ENCODE peak calls at places on chromosomes 13 and 19, in ten cellular contexts. N, J, G, B, L, E, T, M, D and F are unnamed samples.

GRCh38 chr19:46609511-46610412 is 8.6 kb downstream of the CALM3 start:
- DNase-seq in N (peak), J (peak), G (no peak), B (peak), L (no peak), E (no peak), T (no peak), M (no peak), D (no peak), F (no peak)

GRCh38 chr19:8610041-8610927 is at the start of gene ADAMTS10:
- DNase-seq in N (peak), J (no peak), G (peak), B (peak), L (no peak), E (no peak), T (peak), M (no peak), D (no peak), F (no peak)

GRCh38 chr13:110907951-110908898 is 6.6 kb downstream of the ANKRD10 start:
- DNase-seq in N (no peak), J (no peak), G (no peak), B (no peak), L (peak), E (no peak), T (peak), M (peak), D (no peak), F (peak)

GRCh38 chr19:18866800-18867123 is 29.2 kb downstream of the CERS1 start:
- DNase-seq in N (no peak), J (no peak), G (no peak), B (no peak), L (no peak), E (no peak), T (no peak), M (no peak), D (no peak), F (no peak)

GRCh38 chr19:35142531-35143230 is 374 bp upstream of the FXYD7 start:
- DNase-seq in N (peak), J (peak), G (no peak), B (no peak), L (peak), E (no peak), T (no peak), M (peak), D (peak), F (no peak)

GRCh38 chr19:40139533-40140287 is 49.0 kb upstream of the ZNF780A start:
- DNase-seq in N (no peak), J (no peak), G (peak), B (no peak), L (no peak), E (no peak), T (peak), M (peak), D (no peak), F (peak)

GRCh38 chr13:95002126-95002525 is 289.8 kb upstream of the SOX21 start:
- DNase-seq in N (no peak), J (no peak), G (no peak), B (no peak), L (no peak), E (no peak), T (no peak), M (no peak), D (no peak), F (no peak)

GRCh38 chr13:34124912-34125311 is 307.0 kb downstream of the RFC3 start:
- DNase-seq in N (no peak), J (no peak), G (no peak), B (no peak), L (no peak), E (no peak), T (no peak), M (no peak), D (no peak), F (no peak)

GRCh38 chr13:114199961-114200672 is 21.1 kb downstream of the CFAP97D2 start:
- DNase-seq in N (no peak), J (no peak), G (no peak), B (no peak), L (no peak), E (no peak), T (no peak), M (no peak), D (no peak), F (no peak)

GRCh38 chr13:113647351-113648217 is 10.4 kb downstream of the ATP4B start:
- DNase-seq in N (peak), J (no peak), G (peak), B (peak), L (peak), E (peak), T (no peak), M (peak), D (no peak), F (peak)

GRCh38 chr19:8138201-8138600 is 11.2 kb downstream of the FBN3 start:
- DNase-seq in N (no peak), J (no peak), G (no peak), B (no peak), L (no peak), E (no peak), T (no peak), M (no peak), D (no peak), F (no peak)

GRCh38 chr19:58572026-58572817 is 913 bp downstream of the MZF1 start:
- DNase-seq in N (peak), J (no peak), G (no peak), B (no peak), L (no peak), E (peak), T (no peak), M (no peak), D (no peak), F (no peak)

GRCh38 chr13:35164324-35164932 is 222.4 kb downstream of the NBEA start:
- DNase-seq in N (no peak), J (no peak), G (no peak), B (no peak), L (no peak), E (no peak), T (peak), M (peak), D (no peak), F (no peak)

GRCh38 chr19:43747557-43748204 is 7.1 kb downstream of the SMG9 start:
- DNase-seq in N (no peak), J (no peak), G (no peak), B (no peak), L (no peak), E (no peak), T (no peak), M (no peak), D (no peak), F (no peak)

GRCh38 chr19:17070421-17070820 is 4.8 kb downstream of the HAUS8 start:
- DNase-seq in N (no peak), J (no peak), G (no peak), B (no peak), L (no peak), E (no peak), T (no peak), M (no peak), D (no peak), F (no peak)

GRCh38 chr19:45676851-45677263 is 8.8 kb downstream of the GIPR start:
- DNase-seq in N (no peak), J (peak), G (no peak), B (no peak), L (no peak), E (no peak), T (no peak), M (no peak), D (peak), F (no peak)

GRCh38 chr19:44356383-44357111 is at the start of gene ZNF112:
- DNase-seq in N (peak), J (peak), G (peak), B (peak), L (peak), E (peak), T (peak), M (peak), D (no peak), F (peak)

GRCh38 chr13:110266983-110267382 is 40.0 kb downstream of the COL4A1 start:
- DNase-seq in N (no peak), J (no peak), G (no peak), B (no peak), L (no peak), E (no peak), T (no peak), M (peak), D (no peak), F (no peak)

GRCh38 chr19:50558039-50558438 is 10.2 kb downstream of the LRRC4B start:
- DNase-seq in N (no peak), J (no peak), G (no peak), B (no peak), L (no peak), E (no peak), T (no peak), M (no peak), D (no peak), F (no peak)

GRCh38 chr13:46797468-46798237 is 692 bp upstream of the ESD start:
- DNase-seq in N (no peak), J (no peak), G (no peak), B (peak), L (peak), E (no peak), T (peak), M (no peak), D (no peak), F (no peak)

GRCh38 chr13:77696006-77696862 is 1.3 kb upstream of the SLAIN1 start:
- DNase-seq in N (no peak), J (no peak), G (no peak), B (no peak), L (no peak), E (no peak), T (no peak), M (peak), D (no peak), F (no peak)

GRCh38 chr13:40916207-40916998 is 102.7 kb downstream of the ELF1 start:
- DNase-seq in N (no peak), J (no peak), G (no peak), B (no peak), L (no peak), E (no peak), T (peak), M (no peak), D (no peak), F (no peak)

GRCh38 chr19:4730740-4731171 is 7.1 kb upstream of the DPP9 start:
- DNase-seq in N (no peak), J (peak), G (no peak), B (no peak), L (no peak), E (no peak), T (no peak), M (peak), D (no peak), F (no peak)

GRCh38 chr13:112897956-112898785 is 70.8 kb upstream of the MCF2L start:
- DNase-seq in N (peak), J (no peak), G (no peak), B (peak), L (no peak), E (peak), T (no peak), M (no peak), D (no peak), F (no peak)

GRCh38 chr13:30862707-30863106 is 43.4 kb upstream of the MEDAG start:
- DNase-seq in N (peak), J (no peak), G (no peak), B (no peak), L (peak), E (no peak), T (no peak), M (no peak), D (no peak), F (no peak)

GRCh38 chr19:8517551-8518442 is 3.8 kb upstream of the ZNF414 start:
- DNase-seq in N (no peak), J (peak), G (peak), B (no peak), L (no peak), E (no peak), T (no peak), M (no peak), D (no peak), F (no peak)

GRCh38 chr19:18780081-18780480 is 11.0 kb downstream of the COMP start:
- DNase-seq in N (no peak), J (no peak), G (no peak), B (no peak), L (no peak), E (no peak), T (no peak), M (no peak), D (no peak), F (no peak)

GRCh38 chr19:14369399-14370168 is 11.7 kb upstream of the ADGRE5 start:
- DNase-seq in N (no peak), J (peak), G (no peak), B (no peak), L (no peak), E (no peak), T (peak), M (no peak), D (no peak), F (no peak)
- TF ChIP-seq POLR2A in N (no peak), J (no peak), G (no peak), B (no peak), L (no peak), E (no peak), T (no peak), M (no peak), D (no peak), F (no peak)

DNA sequence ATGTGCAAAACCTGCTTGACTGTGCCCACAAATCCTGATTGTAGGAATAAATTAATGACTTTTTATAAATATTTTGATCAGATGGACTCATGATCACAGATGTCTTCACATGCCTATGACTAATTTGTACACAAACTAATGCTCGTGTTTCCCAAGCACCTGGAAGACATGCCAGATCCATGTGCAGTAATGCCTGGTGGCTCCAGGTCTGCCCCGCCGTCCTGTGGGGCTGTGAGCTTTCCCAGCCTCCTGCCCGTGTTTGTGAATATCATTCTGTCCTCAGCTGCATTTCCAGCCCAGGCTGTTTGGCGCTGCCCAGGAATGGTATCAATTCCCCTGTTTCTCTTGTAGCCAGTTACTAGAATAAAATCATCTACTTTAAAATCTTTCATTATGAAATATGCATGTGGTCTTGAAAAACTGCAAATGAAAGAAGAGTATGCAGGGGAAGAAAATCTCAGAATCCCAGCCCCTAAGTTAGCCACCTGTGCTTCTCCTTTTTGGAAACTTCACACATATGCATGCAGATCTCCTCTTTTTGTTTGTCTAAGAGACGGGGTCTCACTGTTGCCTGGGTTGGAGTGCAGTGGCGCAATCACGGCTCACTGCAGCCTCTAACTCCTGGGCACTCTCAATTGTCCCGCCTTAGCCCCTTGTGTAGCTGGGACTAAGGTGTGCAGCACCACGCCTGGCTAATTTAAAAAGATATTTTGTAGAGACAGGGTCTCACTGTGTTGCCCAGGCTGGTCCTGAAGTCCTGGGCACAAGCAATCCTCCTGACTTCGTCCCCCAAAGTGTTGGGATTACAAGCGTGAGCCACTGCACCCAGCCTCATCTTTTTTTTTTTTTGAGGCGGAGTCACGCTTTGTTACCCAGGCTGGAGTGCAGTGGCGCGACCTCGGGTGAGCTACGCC is 6.2 kb downstream of the RPL28 start:
- DNase-seq in N (no peak), J (no peak), G (no peak), B (no peak), L (no peak), E (no peak), T (peak), M (no peak), D (no peak), F (no peak)
- TF ChIP-seq POLR2A in N (no peak), J (no peak), G (no peak), B (no peak), L (no peak), E (no peak), T (peak), M (no peak), D (peak), F (no peak)

GRCh38 chr19:48757741-48758144 is 2.4 kb downstream of the FGF21 start:
- DNase-seq in N (no peak), J (no peak), G (no peak), B (no peak), L (no peak), E (no peak), T (no peak), M (no peak), D (no peak), F (no peak)
- TF ChIP-seq POLR2A in N (no peak), J (no peak), G (no peak), B (no peak), L (no peak), E (no peak), T (no peak), M (no peak), D (no peak), F (no peak)

GRCh38 chr19:1163934-1164683 is 10.0 kb downstream of the SBNO2 start:
- DNase-seq in N (no peak), J (no peak), G (no peak), B (peak), L (no peak), E (no peak), T (no peak), M (no peak), D (no peak), F (no peak)

GRCh38 chr19:1163283-1163933 is 10.7 kb downstream of the SBNO2 start:
- DNase-seq in N (peak), J (no peak), G (no peak), B (peak), L (no peak), E (no peak), T (no peak), M (no peak), D (no peak), F (no peak)

GRCh38 chr19:1159864-1160595 is 14.0 kb downstream of the SBNO2 start:
- DNase-seq in N (no peak), J (no peak), G (no peak), B (peak), L (no peak), E (no peak), T (no peak), M (no peak), D (no peak), F (no peak)

GRCh38 chr19:1162404-1163282 is 11.4 kb downstream of the SBNO2 start:
- DNase-seq in N (no peak), J (no peak), G (no peak), B (no peak), L (no peak), E (no peak), T (no peak), M (no peak), D (no peak), F (no peak)

GRCh38 chr19:1161716-1162115 is 12.4 kb downstream of the SBNO2 start:
- DNase-seq in N (no peak), J (no peak), G (no peak), B (peak), L (no peak), E (no peak), T (peak), M (no peak), D (no peak), F (peak)
- TF ChIP-seq POLR2A in N (no peak), J (no peak), G (no peak), B (no peak), L (no peak), E (no peak), T (no peak), M (no peak), D (no peak), F (no peak)

GRCh38 chr19:1265611-1266115 is 3.5 kb upstream of the CIRBP start:
- DNase-seq in N (peak), J (peak), G (no peak), B (peak), L (no peak), E (no peak), T (peak), M (peak), D (no peak), F (no peak)
- TF ChIP-seq POLR2A in N (no peak), J (no peak), G (no peak), B (no peak), L (no peak), E (no peak), T (no peak), M (peak), D (no peak), F (no peak)